ENCODE peak calls at places on chromosomes 3 and 15, in ten cellular contexts. X is transverse colon; C is uterus; K is naive thymus-derived CD4-positive, alpha-beta T cell; E is fibroblast of lung; H is mesendoderm; J is sigmoid colon; G is body of pancreas; P is testis; D is HepG2. O is an unnamed sample. For H3K36me3, the result is how much of the 10 kb centered on the place peaks cover.

GRCh38 chr15:80999623-81000036 is 1.1 kb upstream of the TLNRD1 start:
- DNase-seq in X (peak), C (no peak), K (peak), E (no peak), H (no peak), J (no peak), G (peak), P (no peak), D (no peak), O (no peak)

GRCh38 chr3:5690490-5690889 is 503.0 kb downstream of the EDEM1 start:
- DNase-seq in X (no peak), C (no peak), K (no peak), E (no peak), H (no peak), J (no peak), G (no peak), P (no peak), D (no peak), O (no peak)

GRCh38 chr3:157159037-157159761 is 748 bp downstream of the CCNL1 start:
- DNase-seq in X (peak), C (peak), K (peak), E (peak), H (peak), J (peak), G (peak), P (peak), D (peak), O (no peak)

GRCh38 chr15:90598053-90598577 is 68.4 kb downstream of the CRTC3 start:
- DNase-seq in X (peak), C (peak), K (no peak), E (no peak), H (peak), J (peak), G (no peak), P (peak), D (peak), O (no peak)

GRCh38 chr3:105093853-105094252 is 272.9 kb upstream of the ALCAM start:
- DNase-seq in X (no peak), C (no peak), K (no peak), E (no peak), H (no peak), J (no peak), G (no peak), P (no peak), D (no peak), O (no peak)

GRCh38 chr3:58176827-58177489 is 33.8 kb downstream of the DNASE1L3 start:
- DNase-seq in X (no peak), C (no peak), K (no peak), E (no peak), H (peak), J (no peak), G (no peak), P (no peak), D (no peak), O (no peak)

GRCh38 chr15:93929375-93930094 is 301.8 kb upstream of the MCTP2 start:
- DNase-seq in X (peak), C (peak), K (no peak), E (peak), H (peak), J (peak), G (no peak), P (peak), D (no peak), O (no peak)

GRCh38 chr3:23468203-23468602 is 265.1 kb downstream of the UBE2E2 start:
- DNase-seq in X (no peak), C (no peak), K (no peak), E (no peak), H (no peak), J (no peak), G (no peak), P (no peak), D (no peak), O (no peak)

GRCh38 chr3:64355473-64355872 is 130.2 kb upstream of the PRICKLE2 start:
- DNase-seq in X (no peak), C (no peak), K (no peak), E (peak), H (no peak), J (no peak), G (no peak), P (no peak), D (no peak), O (no peak)

GRCh38 chr3:132180337-132180791 is 136.8 kb upstream of the ACP3 start:
- DNase-seq in X (no peak), C (no peak), K (no peak), E (peak), H (peak), J (no peak), G (no peak), P (no peak), D (peak), O (peak)

GRCh38 chr15:41561777-41562145 is 2.7 kb downstream of the TYRO3 start:
- DNase-seq in X (peak), C (peak), K (no peak), E (peak), H (peak), J (peak), G (no peak), P (peak), D (no peak), O (no peak)

GRCh38 chr3:128278761-128279593 is 125.7 kb downstream of the EEFSEC start:
- DNase-seq in X (peak), C (peak), K (no peak), E (peak), H (peak), J (peak), G (no peak), P (peak), D (no peak), O (no peak)

DNA sequence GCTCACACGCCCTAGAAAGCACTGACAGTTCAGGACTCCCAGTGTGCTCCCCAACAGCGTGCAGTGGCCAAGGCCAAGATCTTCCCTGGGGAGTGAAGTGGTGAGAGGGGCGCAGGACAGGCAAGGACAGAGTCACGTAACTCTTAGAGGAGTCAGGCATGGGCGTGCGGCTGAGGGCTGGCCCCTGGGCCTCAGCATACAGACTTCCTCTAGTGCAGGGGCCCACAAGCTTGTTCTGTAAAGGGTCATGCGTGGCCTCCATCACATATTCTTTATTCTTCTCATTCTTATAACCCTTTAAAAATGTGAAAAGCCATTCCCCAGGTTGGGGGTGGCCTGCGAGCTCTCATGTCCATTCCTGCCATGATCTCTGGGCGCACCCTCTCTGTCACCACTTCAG is 25.2 kb downstream of the TMEM43 start:
- DNase-seq in X (no peak), C (no peak), K (no peak), E (no peak), H (no peak), J (no peak), G (no peak), P (peak), D (no peak), O (no peak)
- H3K36me3 ChIP-seq in X (under half), C (under half), K (under half), E (under half), H (under half), J (under half), G (under half), P (under half), D (under half), O (under half)

DNA sequence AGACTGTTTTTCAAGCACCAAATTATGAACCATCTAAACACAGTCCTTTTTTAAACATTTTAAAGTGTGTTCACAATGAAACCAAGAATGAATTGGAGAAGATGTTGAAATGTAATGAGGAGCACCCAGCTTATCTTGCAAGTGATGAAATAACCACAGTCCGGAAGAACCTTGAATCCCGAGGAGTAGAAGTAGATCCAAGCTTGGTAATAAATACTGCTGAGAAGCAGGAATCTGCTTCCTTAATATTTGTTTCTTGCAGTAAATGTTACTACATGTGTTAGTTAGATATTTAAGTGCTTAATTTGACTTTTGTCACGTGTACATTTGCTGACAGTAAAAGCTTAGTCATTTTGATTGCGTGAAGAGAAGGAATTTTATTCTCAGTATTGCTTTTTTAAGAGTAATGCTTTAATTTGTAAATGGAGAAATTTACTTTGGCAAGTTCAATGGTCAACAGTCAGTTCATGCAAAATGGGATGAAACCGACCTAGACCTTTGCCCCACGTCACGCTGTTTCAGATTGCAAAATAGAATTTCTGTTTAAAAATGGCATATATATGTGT is 69.8 kb downstream of the OPA1 start:
- DNase-seq in X (no peak), C (no peak), K (no peak), E (peak), H (no peak), J (no peak), G (no peak), P (no peak), D (no peak), O (peak)
- H3K36me3 ChIP-seq in X (half or more), C (under half), K (under half), E (under half), H (under half), J (under half), G (under half), P (under half), D (under half), O (half or more)

DNA sequence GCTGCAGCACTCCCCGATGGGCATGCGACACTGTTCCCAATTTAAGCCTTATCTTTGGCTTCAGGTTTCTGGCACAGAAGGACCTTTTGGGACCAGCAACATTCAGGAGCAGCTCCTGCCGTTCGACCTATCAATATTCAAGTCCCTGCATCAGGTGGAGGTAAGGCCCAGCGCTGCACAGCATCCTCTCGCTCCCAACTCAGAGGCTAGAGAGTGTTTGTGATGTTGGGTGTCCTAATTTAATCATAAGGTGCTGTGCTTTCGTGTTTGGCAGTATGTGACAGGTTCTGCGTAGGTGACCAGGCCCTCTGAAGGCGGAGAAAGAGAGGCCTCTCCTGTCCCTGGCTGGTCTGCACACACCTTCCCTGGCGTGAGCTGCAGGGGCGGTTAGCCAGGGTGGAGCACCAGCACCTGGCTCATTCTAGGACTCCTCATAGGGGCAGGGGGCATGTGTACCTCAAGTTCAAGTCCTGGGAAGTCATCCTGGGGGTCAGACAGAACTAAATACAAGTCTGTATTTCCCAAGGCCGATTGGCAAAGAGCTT is 16.9 kb downstream of the NISCH start:
- DNase-seq in X (no peak), C (no peak), K (no peak), E (no peak), H (no peak), J (no peak), G (no peak), P (no peak), D (no peak), O (no peak)
- H3K36me3 ChIP-seq in X (under half), C (under half), K (under half), E (under half), H (under half), J (under half), G (under half), P (under half), D (half or more), O (under half)

DNA sequence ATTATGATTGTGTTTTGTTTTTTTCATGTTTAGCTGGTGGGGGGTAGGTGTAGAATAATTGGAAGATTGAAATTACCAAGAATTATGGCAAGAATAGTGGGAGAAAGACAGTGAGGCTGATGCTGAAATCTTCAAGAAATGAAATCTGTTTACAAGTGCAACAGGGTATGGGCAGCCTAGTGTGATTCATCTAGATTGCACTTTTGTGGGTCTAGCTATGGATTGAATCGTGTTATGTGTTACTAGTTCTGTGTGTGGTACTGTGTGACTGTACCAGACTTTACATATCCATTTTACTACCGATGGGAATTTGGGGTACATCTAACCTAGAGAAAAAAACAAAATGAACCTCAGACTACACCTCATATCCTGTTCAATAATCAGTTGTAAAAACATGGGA is 47.7 kb downstream of the OPA1 start:
- DNase-seq in X (no peak), C (no peak), K (no peak), E (peak), H (no peak), J (no peak), G (no peak), P (no peak), D (no peak), O (no peak)
- H3K36me3 ChIP-seq in X (under half), C (under half), K (under half), E (under half), H (under half), J (under half), G (under half), P (under half), D (half or more), O (half or more)

GRCh38 chr15:64423970-64424369 is 36.3 kb downstream of the TRIP4 start:
- DNase-seq in X (no peak), C (no peak), K (no peak), E (no peak), H (no peak), J (no peak), G (no peak), P (no peak), D (no peak), O (no peak)
- H3K36me3 ChIP-seq in X (half or more), C (under half), K (under half), E (under half), H (under half), J (under half), G (under half), P (under half), D (under half), O (under half)

GRCh38 chr3:150503402-150504099 is 42.7 kb downstream of the SERP1 start:
- DNase-seq in X (no peak), C (no peak), K (no peak), E (no peak), H (peak), J (no peak), G (no peak), P (no peak), D (no peak), O (no peak)
- H3K36me3 ChIP-seq in X (under half), C (under half), K (under half), E (under half), H (under half), J (under half), G (under half), P (under half), D (under half), O (under half)

O was measured in SK-N-MC.